ENCODE peak calls at places on chromosomes 16 and 17, in seven cellular contexts. O is PC-9, X is stomach, K is HCT116, M is keratinocyte, V is IMR-90, I is body of pancreas. G is an unnamed sample.

GRCh38 chr16:49910761-49911160 is 54.8 kb upstream of the ZNF423 start:
- DNase-seq in O (no peak), X (no peak), K (no peak), M (no peak), V (no peak), I (no peak), G (no peak)

GRCh38 chr17:57916925-57917858 is 38.0 kb downstream of the CUEDC1 start:
- DNase-seq in O (no peak), X (no peak), K (peak), M (no peak), V (no peak), I (no peak), G (no peak)

GRCh38 chr17:66540131-66540781 is 237.8 kb downstream of the PRKCA start:
- DNase-seq in O (no peak), X (no peak), K (no peak), M (no peak), V (peak), I (peak), G (no peak)

GRCh38 chr16:10514369-10515055 is 65.9 kb downstream of the EMP2 start:
- DNase-seq in O (peak), X (peak), K (peak), M (no peak), V (peak), I (peak), G (no peak)

GRCh38 chr17:50871898-50872297 is 5.7 kb upstream of the TOB1 start:
- DNase-seq in O (no peak), X (no peak), K (no peak), M (no peak), V (no peak), I (peak), G (no peak)

GRCh38 chr16:78749745-78750268 is 650.4 kb downstream of the WWOX start:
- DNase-seq in O (no peak), X (no peak), K (no peak), M (no peak), V (no peak), I (no peak), G (no peak)

GRCh38 chr16:20084624-20085226 is 11.0 kb upstream of the GPR139 start:
- DNase-seq in O (peak), X (no peak), K (no peak), M (no peak), V (no peak), I (no peak), G (no peak)

GRCh38 chr17:5585814-5586558 is 1.7 kb upstream of the NLRP1 start:
- DNase-seq in O (no peak), X (no peak), K (no peak), M (no peak), V (peak), I (no peak), G (no peak)

GRCh38 chr17:1126801-1127550 is 52.8 kb downstream of the ABR start:
- DNase-seq in O (no peak), X (no peak), K (no peak), M (no peak), V (no peak), I (no peak), G (no peak)

GRCh38 chr16:54331241-54332002 is 44.8 kb upstream of the IRX3 start:
- DNase-seq in O (no peak), X (no peak), K (no peak), M (no peak), V (no peak), I (no peak), G (no peak)

GRCh38 chr17:77948690-77949114 is 9.8 kb upstream of the TNRC6C start:
- DNase-seq in O (no peak), X (no peak), K (peak), M (no peak), V (peak), I (peak), G (no peak)

GRCh38 chr17:49779730-49780220 is 8.7 kb upstream of the KAT7 start:
- DNase-seq in O (peak), X (no peak), K (peak), M (peak), V (peak), I (peak), G (no peak)

GRCh38 chr17:77325826-77326581 is 185.2 kb downstream of the SEC14L1 start:
- DNase-seq in O (no peak), X (peak), K (no peak), M (no peak), V (no peak), I (no peak), G (no peak)

GRCh38 chr16:70253291-70254094 is 1.8 kb upstream of the EXOSC6 start:
- DNase-seq in O (no peak), X (no peak), K (peak), M (no peak), V (peak), I (peak), G (no peak)

GRCh38 chr16:2782583-2783351 is 4.6 kb downstream of the PRSS33 start:
- DNase-seq in O (no peak), X (no peak), K (no peak), M (no peak), V (no peak), I (no peak), G (no peak)

GRCh38 chr16:2089676-2090480 is 42.1 kb downstream of the TSC2 start:
- DNase-seq in O (no peak), X (no peak), K (no peak), M (no peak), V (no peak), I (no peak), G (no peak)

GRCh38 chr17:1271020-1271423 is 778 bp downstream of the BHLHA9 start:
- DNase-seq in O (no peak), X (no peak), K (no peak), M (no peak), V (no peak), I (no peak), G (no peak)

GRCh38 chr16:67801889-67802288 is 4.5 kb downstream of the RANBP10 start:
- DNase-seq in O (no peak), X (no peak), K (no peak), M (no peak), V (no peak), I (no peak), G (no peak)

GRCh38 chr17:78748730-78749317 is 33.2 kb downstream of the CYTH1 start:
- DNase-seq in O (peak), X (peak), K (no peak), M (no peak), V (peak), I (peak), G (peak)

GRCh38 chr16:10368984-10369551 is 16.8 kb upstream of the ATF7IP2 start:
- DNase-seq in O (no peak), X (no peak), K (no peak), M (no peak), V (no peak), I (peak), G (no peak)

GRCh38 chr16:9612267-9612666 is 520.8 kb downstream of the HAPSTR1 start:
- DNase-seq in O (no peak), X (no peak), K (no peak), M (no peak), V (no peak), I (no peak), G (no peak)

GRCh38 chr17:22569459-22570143 is 877.3 kb downstream of the KCNJ18 start:
- DNase-seq in O (no peak), X (no peak), K (no peak), M (no peak), V (no peak), I (no peak), G (no peak)

GRCh38 chr17:64384253-64385186 is 6.1 kb downstream of the PECAM1 start:
- DNase-seq in O (peak), X (peak), K (no peak), M (no peak), V (no peak), I (no peak), G (no peak)

GRCh38 chr17:62950067-62950466 is 16.0 kb upstream of the TANC2 start:
- DNase-seq in O (peak), X (peak), K (no peak), M (no peak), V (peak), I (peak), G (no peak)

GRCh38 chr16:23670137-23670776 is 8.4 kb upstream of the PLK1 start:
- DNase-seq in O (peak), X (no peak), K (no peak), M (peak), V (peak), I (no peak), G (no peak)

GRCh38 chr16:8955828-8956227 is 7.9 kb downstream of the USP7 start:
- DNase-seq in O (no peak), X (no peak), K (no peak), M (no peak), V (no peak), I (no peak), G (no peak)

GRCh38 chr16:22373662-22374310 is 633 bp downstream of the CDR2 start:
- DNase-seq in O (no peak), X (peak), K (no peak), M (no peak), V (no peak), I (peak), G (no peak)

GRCh38 chr17:27473190-27473747 is 17.0 kb downstream of the KSR1 start:
- DNase-seq in O (no peak), X (no peak), K (no peak), M (no peak), V (no peak), I (no peak), G (no peak)

GRCh38 chr16:11967195-11967911 is 2.3 kb downstream of the TNFRSF17 start:
- DNase-seq in O (no peak), X (no peak), K (no peak), M (no peak), V (no peak), I (no peak), G (no peak)

GRCh38 chr16:89922884-89923639 is at the start of gene TUBB3:
- DNase-seq in O (no peak), X (peak), K (peak), M (no peak), V (peak), I (peak), G (no peak)

GRCh38 chr16:11320170-11320569 is 25.1 kb upstream of the RMI2 start:
- DNase-seq in O (no peak), X (no peak), K (no peak), M (no peak), V (no peak), I (no peak), G (no peak)

GRCh38 chr16:81899601-81900000 is 111.7 kb downstream of the SDR42E1 start:
- DNase-seq in O (no peak), X (no peak), K (no peak), M (no peak), V (no peak), I (no peak), G (no peak)

DNA sequence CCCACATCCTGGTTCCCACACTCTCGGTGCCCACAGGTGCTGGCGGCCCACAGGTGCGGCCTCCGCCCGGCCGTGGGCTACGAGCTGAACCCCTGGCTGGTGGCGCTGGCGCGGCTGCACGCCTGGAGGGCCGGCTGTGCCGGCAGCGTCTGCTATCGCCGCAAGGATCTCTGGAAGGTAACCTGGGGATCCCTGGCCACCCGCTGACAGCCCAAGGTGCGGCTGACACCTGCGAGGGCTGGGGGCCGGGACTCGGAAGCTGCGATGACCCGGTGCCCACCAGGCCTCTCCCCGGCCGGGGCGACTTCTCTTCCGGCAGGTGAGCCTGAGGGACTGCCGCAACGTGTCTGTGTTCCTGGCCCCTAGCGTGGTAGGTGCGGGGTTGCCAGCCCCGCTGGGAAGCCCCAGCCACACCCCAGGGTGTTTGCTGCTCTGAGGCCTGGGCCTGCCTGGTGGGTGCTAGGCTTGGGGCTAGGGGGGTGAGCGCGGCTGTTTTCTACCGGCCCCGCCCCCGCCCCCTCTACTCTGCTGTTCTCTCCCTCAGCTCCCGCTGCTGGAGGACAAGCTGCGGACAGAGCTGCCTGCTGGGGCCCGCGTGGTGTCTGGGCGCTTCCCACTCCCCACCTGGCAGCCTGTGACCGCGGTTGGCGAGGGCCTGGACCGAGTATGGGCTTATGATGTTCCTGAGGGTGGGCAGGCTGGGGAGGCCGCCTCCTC is 977 bp downstream of the ANTKMT start:
- DNase-seq in O (no peak), X (no peak), K (no peak), M (no peak), V (no peak), I (no peak), G (no peak)
- H3K27ac ChIP-seq in O (no peak), X (peak), K (peak), M (no peak), V (no peak), I (peak), G (peak)

DNA sequence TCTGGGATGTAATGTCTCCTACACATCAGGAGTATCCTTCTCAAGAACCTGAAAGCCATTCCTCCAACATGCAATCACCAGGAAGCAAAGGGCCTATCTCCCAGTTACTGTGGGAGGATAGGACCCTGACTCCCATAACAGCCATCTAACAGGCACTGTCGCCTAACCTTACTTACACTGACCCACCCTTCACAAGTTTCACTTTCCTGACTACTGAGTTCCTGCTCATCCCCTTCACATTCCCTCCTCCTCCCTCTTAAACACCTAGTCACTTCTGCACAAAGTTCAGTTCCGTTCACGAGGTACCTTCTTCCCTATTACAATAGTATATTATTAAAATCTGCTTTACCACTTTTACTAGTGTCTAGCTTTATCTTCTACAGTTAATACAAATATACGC is 1.3 kb downstream of the C17orf67 start:
- DNase-seq in O (no peak), X (no peak), K (no peak), M (no peak), V (no peak), I (no peak), G (no peak)
- H3K4me3 ChIP-seq in O (peak), X (peak), K (peak), M (peak), V (peak), I (peak), G (peak)

GRCh38 chr16:73000907-73001521 is 46.9 kb downstream of the ZFHX3 start:
- DNase-seq in O (no peak), X (no peak), K (no peak), M (no peak), V (no peak), I (peak), G (no peak)
- H3K27ac ChIP-seq in O (no peak), X (no peak), K (no peak), M (no peak), V (no peak), I (peak), G (no peak)

GRCh38 chr17:82031885-82032627 is 578 bp downstream of the RAC3 start:
- DNase-seq in O (no peak), X (peak), K (no peak), M (no peak), V (no peak), I (peak), G (peak)
- H3K4me3 ChIP-seq in O (peak), X (peak), K (peak), M (peak), V (peak), I (no peak), G (peak)

DNA sequence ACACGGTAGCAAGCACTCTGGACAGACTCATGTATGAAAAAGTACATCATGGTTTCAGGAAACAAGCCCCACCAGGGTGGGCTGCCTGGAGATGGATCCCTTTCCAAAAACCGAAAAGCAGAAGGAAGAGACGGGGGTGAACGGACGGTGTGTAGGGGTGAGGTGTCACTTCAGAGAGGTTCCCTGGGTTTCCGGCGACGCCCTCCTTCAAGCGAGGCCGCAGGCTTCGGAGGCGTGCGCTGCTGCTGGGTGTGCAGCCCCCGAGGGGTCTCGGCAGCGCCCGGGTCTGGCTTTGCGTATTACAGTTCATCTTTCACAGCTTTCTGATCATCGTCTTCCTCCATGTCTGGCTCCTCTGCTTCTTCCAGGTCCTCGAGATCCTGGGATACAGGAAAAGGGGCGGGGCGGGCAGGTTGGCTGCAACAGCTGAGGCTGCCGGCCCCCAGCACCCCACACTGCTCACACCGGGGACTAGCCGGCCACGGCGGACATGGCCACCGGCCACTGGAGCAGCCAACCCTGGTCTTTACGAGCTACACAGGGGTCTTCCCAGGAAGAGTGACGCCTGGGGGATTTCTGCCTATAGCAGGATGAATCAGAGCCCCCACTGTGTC is 9.0 kb upstream of the PPP1R27 start:
- DNase-seq in O (no peak), X (no peak), K (no peak), M (no peak), V (no peak), I (no peak), G (no peak)
- H3K27ac ChIP-seq in O (no peak), X (no peak), K (no peak), M (no peak), V (no peak), I (peak), G (no peak)

GRCh38 chr17:80071116-80071980 is 30.0 kb upstream of the GAA start:
- DNase-seq in O (no peak), X (peak), K (no peak), M (no peak), V (peak), I (peak), G (no peak)
- H3K4me3 ChIP-seq in O (no peak), X (peak), K (no peak), M (no peak), V (no peak), I (no peak), G (no peak)

GRCh38 chr17:75876938-75877751 is 1.2 kb downstream of the TRIM47 start:
- DNase-seq in O (peak), X (peak), K (peak), M (no peak), V (peak), I (peak), G (no peak)

GRCh38 chr17:75875940-75876189 is 2.5 kb downstream of the TRIM47 start:
- DNase-seq in O (no peak), X (no peak), K (no peak), M (no peak), V (no peak), I (no peak), G (no peak)

GRCh38 chr17:75876190-75876937 is 2.0 kb downstream of the TRIM47 start:
- DNase-seq in O (peak), X (peak), K (peak), M (peak), V (no peak), I (peak), G (peak)

GRCh38 chr17:75878174-75878998 is at the start of gene TRIM47:
- DNase-seq in O (peak), X (peak), K (no peak), M (no peak), V (peak), I (peak), G (no peak)

GRCh38 chr17:75877752-75878173 is 618 bp downstream of the TRIM47 start:
- DNase-seq in O (peak), X (peak), K (no peak), M (no peak), V (peak), I (peak), G (peak)
- H3K27ac ChIP-seq in O (peak), X (peak), K (peak), M (peak), V (peak), I (peak), G (peak)

G was measured in effector memory CD4-positive, alpha-beta T cell.